ENCODE peak calls at places on chromosomes 16 and 17, in four cellular contexts. X, E, P and O are unnamed samples.

GRCh38 chr16:88907768-88908167 is 41.3 kb upstream of the PABPN1L start:
- DNase-seq in X (no peak), E (no peak), P (no peak), O (no peak)

GRCh38 chr16:66481943-66482390 is 54.9 kb downstream of the BEAN1 start:
- DNase-seq in X (no peak), E (no peak), P (no peak), O (no peak)

GRCh38 chr16:81266680-81267095 is 28.2 kb downstream of the BCO1 start:
- DNase-seq in X (peak; percentile 11), E (no peak), P (no peak), O (no peak)

GRCh38 chr17:27878776-27879562 is 14.2 kb downstream of the LYRM9 start:
- DNase-seq in X (no peak), E (no peak), P (peak; percentile 9), O (no peak)

GRCh38 chr17:33696102-33696501 is 403.0 kb upstream of the ASIC2 start:
- DNase-seq in X (no peak), E (no peak), P (no peak), O (no peak)

GRCh38 chr16:1158456-1159324 is 5.8 kb downstream of the CACNA1H start:
- DNase-seq in X (no peak), E (no peak), P (peak; percentile 18), O (no peak)

GRCh38 chr17:29032067-29032551 is 10.8 kb upstream of the PIPOX start:
- DNase-seq in X (no peak), E (no peak), P (no peak), O (no peak)

GRCh38 chr17:59292174-59292523 is 39.3 kb upstream of the YPEL2 start:
- DNase-seq in X (no peak), E (no peak), P (no peak), O (no peak)

GRCh38 chr16:66523861-66524354 is 26.0 kb downstream of the TK2 start:
- DNase-seq in X (peak; percentile 90), E (peak; percentile 79), P (no peak), O (no peak)

GRCh38 chr16:62644030-62644812 is 608.0 kb upstream of the CDH8 start:
- DNase-seq in X (no peak), E (no peak), P (no peak), O (no peak)

GRCh38 chr17:10368561-10368960 is 4.2 kb downstream of the MYH13 start:
- DNase-seq in X (no peak), E (no peak), P (no peak), O (no peak)

GRCh38 chr17:81479175-81479574 is 33.4 kb downstream of the ACTG1 start:
- DNase-seq in X (no peak), E (no peak), P (no peak), O (no peak)

GRCh38 chr17:81481815-81482505 is 30.6 kb downstream of the ACTG1 start:
- DNase-seq in X (no peak), E (no peak), P (no peak), O (no peak)

GRCh38 chr17:81479672-81480071 is 32.9 kb downstream of the ACTG1 start:
- DNase-seq in X (no peak), E (no peak), P (no peak), O (no peak)

GRCh38 chr17:81481011-81481799 is 31.4 kb downstream of the ACTG1 start:
- DNase-seq in X (no peak), E (no peak), P (peak; percentile 58), O (no peak)

DNA sequence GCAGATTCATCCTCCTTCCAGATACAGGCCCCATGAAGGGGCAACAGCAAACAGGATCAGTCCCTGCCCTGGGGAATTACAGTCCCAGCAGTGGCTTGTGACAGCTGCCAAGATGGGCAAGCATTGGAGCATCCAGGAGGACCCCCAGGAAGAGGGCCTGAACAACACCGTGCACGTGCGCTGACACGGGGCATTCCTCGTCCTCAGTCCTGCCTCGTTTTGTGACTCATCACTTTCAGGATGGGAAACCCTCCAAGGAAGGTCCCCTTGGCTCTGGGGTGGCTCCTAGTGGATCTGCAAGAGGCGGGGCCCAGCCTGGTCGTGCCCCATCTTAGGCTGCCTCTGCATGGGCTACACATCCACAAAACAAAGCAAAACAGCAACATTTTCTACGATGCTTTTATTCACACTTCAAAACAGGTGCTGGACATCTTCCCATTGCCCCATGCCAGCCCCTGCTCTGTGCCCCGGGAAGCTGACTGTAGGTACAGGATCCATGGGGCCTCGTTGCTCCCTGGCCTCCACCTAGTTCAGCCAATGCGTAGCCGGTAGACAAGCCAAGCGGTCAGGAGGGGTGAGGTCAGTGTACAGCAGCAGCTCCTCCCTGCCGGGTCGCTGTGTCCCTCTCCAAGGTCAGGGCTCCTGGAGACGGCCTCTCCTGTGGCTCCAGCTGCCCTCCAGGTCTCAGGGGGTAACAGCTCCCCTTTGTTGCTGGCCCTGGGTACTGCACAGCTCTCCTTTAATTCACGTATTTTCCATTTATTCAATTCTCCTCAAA is 32.3 kb downstream of the ACTG1 start:
- DNase-seq in X (no peak), E (no peak), P (peak; percentile 63), O (no peak)
- TF ChIP-seq CTCF in X (no peak), E (no peak), P (no peak), O (peak; percentile 7)

DNA sequence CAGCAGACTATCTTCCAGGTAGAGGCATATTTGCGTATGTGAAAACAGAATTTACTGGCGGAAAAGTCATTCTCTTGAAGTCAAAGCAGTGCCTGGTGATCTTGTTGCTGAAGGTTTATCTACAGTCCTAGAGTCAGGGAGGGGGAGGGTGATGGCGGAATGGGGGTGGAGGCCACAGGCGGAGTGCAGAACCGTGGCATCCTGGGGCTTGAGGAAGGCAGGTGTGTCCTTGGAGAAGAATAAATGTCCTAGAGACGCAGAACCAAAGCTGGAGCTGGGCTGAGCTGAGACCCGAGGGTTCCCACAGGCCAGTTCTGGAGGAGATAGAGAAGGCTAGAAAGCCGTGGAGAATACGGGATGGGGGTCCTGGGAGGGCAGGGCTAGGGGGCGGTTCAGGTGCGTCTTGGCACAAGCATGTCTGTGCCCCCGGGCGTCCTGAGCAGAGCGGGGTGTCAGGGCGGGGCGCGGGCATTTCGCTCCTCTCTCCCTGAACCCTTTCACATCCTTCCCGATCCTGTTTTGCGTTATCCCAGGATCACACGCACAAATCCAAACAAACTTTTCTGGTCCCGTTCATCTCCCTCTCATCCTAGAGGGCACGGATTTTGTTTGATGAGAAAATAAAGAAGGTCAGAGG is 76.9 kb upstream of the CREBBP start:
- DNase-seq in X (no peak), E (no peak), P (no peak), O (no peak)
- H3K27me3 ChIP-seq in X (peaks cover 92% of the 10 kb centered on the region), E (peaks cover 11% of the 10 kb centered on the region), P (no peaks in the 10 kb centered on the region), O (no peaks in the 10 kb centered on the region)

GRCh38 chr17:2551493-2551892 is 39.8 kb upstream of the METTL16 start:
- DNase-seq in X (no peak), E (no peak), P (no peak), O (no peak)

GRCh38 chr17:2542456-2542855 is 30.8 kb upstream of the METTL16 start:
- DNase-seq in X (no peak), E (no peak), P (no peak), O (no peak)

GRCh38 chr17:2545393-2545792 is 33.7 kb upstream of the METTL16 start:
- DNase-seq in X (no peak), E (no peak), P (no peak), O (no peak)

GRCh38 chr17:2549392-2550211 is 37.9 kb upstream of the METTL16 start:
- DNase-seq in X (no peak), E (no peak), P (no peak), O (no peak)

DNA sequence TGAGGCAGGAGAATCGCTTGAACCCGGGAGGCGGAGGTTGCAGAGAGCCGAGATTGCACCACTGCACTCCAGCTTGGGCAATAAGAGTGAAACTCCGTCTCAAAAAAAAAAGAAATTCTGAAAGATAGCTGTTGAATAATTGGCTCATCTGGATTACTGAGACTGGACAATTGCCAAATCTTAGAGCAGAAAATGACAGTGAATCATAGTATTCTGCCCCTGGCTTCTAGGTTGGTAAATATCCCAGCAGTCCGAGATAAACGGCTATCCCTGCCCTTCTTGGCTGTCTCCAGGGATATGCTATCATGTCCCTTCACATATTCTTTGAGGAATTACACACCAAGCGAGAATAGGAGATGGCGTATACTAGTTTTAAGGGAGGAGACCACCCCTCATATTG is 35.5 kb upstream of the METTL16 start:
- DNase-seq in X (no peak), E (no peak), P (peak; percentile 20), O (no peak)
- TF ChIP-seq CTCF in X (no peak), E (no peak), P (no peak), O (no peak)

DNA sequence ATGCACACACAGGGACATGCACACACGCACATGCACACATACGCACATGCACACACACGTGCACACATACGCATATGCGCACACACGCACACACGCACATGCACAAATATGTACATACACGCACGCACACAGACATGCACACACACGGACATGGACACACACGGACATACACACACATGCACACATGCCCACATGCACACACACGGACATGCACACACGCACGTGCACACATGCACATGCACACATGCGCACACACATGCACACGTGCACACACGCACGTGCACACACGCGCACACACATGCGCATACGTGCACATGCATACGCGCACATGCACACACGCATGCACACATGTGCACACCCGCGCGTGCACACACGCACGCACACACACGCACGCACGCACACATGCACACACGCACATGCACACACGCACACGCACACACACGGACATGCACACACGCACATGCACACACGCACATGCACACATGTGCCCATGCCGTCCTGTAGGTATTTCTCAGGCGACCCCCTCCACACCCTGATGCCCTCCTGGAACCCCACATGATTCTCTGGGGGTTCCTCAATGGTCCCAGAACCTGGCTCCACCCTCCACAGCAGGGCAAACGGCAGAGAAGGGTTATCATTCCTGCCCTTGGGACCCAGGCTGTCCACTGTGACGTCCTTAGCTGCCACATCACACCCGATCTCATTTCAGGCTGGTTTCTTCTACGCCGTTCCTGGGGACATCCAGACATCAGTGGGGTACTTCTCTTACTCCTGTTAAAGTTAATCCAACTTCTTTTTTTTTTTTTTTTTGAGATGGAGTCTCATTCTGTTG is 9.6 kb upstream of the RBFOX3 start:
- DNase-seq in X (no peak), E (peak; percentile 56), P (no peak), O (no peak)
- H3K27me3 ChIP-seq in X (peaks cover 91% of the 10 kb centered on the region), E (peaks cover 62% of the 10 kb centered on the region), P (no peaks in the 10 kb centered on the region), O (no peaks in the 10 kb centered on the region)